ENCODE peak calls at places on chromosome 11, in four cellular contexts. W is MM.1S, Q is GM20000, K is AG10803. Z is an unnamed sample.

GRCh38 chr11:108724974-108725689 is 60.3 kb downstream of the DDX10 start:
- DNase-seq in W (no peak), Q (no peak), K (no peak), Z (no peak)

GRCh38 chr11:87428266-87428665 is 390.5 kb downstream of the TMEM135 start:
- DNase-seq in K (peak; percentile 38), Q (no peak), W (no peak), Z (peak; percentile 71)

GRCh38 chr11:40877256-40877655 is 582.2 kb downstream of the LRRC4C start:
- DNase-seq in Q (no peak), W (no peak), K (no peak), Z (no peak)

GRCh38 chr11:94948070-94948617 is 25.2 kb downstream of the CWC15 start:
- DNase-seq in Q (no peak), K (peak; percentile 84), W (no peak), Z (peak; percentile 62)

GRCh38 chr11:17519486-17519885 is 24.7 kb downstream of the USH1C start:
- DNase-seq in K (no peak), Q (no peak), W (no peak), Z (no peak)

GRCh38 chr11:111762981-111763643 is 3.1 kb downstream of the PPP2R1B start:
- DNase-seq in W (no peak), Q (no peak), K (no peak), Z (no peak)

GRCh38 chr11:9862981-9863380 is 199.1 kb downstream of the SWAP70 start:
- DNase-seq in W (no peak), Q (no peak), K (peak; percentile 27), Z (no peak)

GRCh38 chr11:55661901-55662300 is at the start of gene OR4C6:
- DNase-seq in K (no peak), W (no peak), Q (no peak), Z (no peak)

GRCh38 chr11:13169709-13170108 is 107.9 kb upstream of the BMAL1 start:
- DNase-seq in Q (no peak), K (peak; percentile 90), W (no peak), Z (peak; percentile 80)

GRCh38 chr11:101914737-101915426 is at the start of gene CEP126:
- DNase-seq in Q (peak; percentile 87), K (peak; percentile 95), W (peak; percentile 91), Z (peak; percentile 95)

GRCh38 chr11:2302280-2302843 is 549 bp downstream of the TSPAN32 start:
- DNase-seq in K (no peak), W (no peak), Q (no peak), Z (no peak)

GRCh38 chr11:16226245-16226644 is 130.1 kb downstream of the SOX6 start:
- DNase-seq in Q (no peak), K (no peak), W (peak; percentile 36), Z (peak; percentile 41)

GRCh38 chr11:28858076-28858475 is 749.9 kb downstream of the METTL15 start:
- DNase-seq in W (no peak), Q (no peak), K (peak; percentile 81), Z (no peak)

GRCh38 chr11:74444173-74444832 is 23.0 kb downstream of the KCNE3 start:
- DNase-seq in W (no peak), K (no peak), Q (no peak), Z (no peak)

GRCh38 chr11:27187848-27188621 is 147.4 kb downstream of the BBOX1 start:
- DNase-seq in Q (no peak), W (no peak), K (no peak), Z (no peak)

GRCh38 chr11:15988693-15989231 is 367.6 kb downstream of the SOX6 start:
- DNase-seq in W (no peak), K (no peak), Q (no peak), Z (no peak)

GRCh38 chr11:95912902-95913560 is 10.9 kb downstream of the MTMR2 start:
- DNase-seq in W (no peak), K (peak; percentile 70), Q (no peak), Z (peak; percentile 11)

GRCh38 chr11:61796127-61796526 is 3.4 kb downstream of the FEN1 start:
- DNase-seq in Q (no peak), K (no peak), W (no peak), Z (no peak)

GRCh38 chr11:30911247-30911646 is 325.1 kb upstream of the MPPED2 start:
- DNase-seq in Q (no peak), W (no peak), K (no peak), Z (no peak)

GRCh38 chr11:125094731-125095130 is 16.7 kb downstream of the TMEM218 start:
- DNase-seq in W (no peak), Q (no peak), K (no peak), Z (no peak)

GRCh38 chr11:21514298-21514697 is 678.6 kb upstream of the ANO5 start:
- DNase-seq in W (peak; percentile 59), Q (no peak), K (no peak), Z (no peak)

GRCh38 chr11:48005878-48006277 is 25.5 kb downstream of the PTPRJ start:
- DNase-seq in W (no peak), Q (no peak), K (no peak), Z (no peak)

GRCh38 chr11:130202009-130202817 is 42.6 kb downstream of the ST14 start:
- DNase-seq in Q (no peak), W (no peak), K (no peak), Z (no peak)

GRCh38 chr11:7348432-7349298 is 97.0 kb downstream of the SYT9 start:
- DNase-seq in K (no peak), Q (no peak), W (no peak), Z (no peak)

GRCh38 chr11:57649826-57650738 is at the start of gene YPEL4:
- DNase-seq in Q (peak; percentile 61), K (peak; percentile 74), W (no peak), Z (peak; percentile 45)

GRCh38 chr11:131584694-131585592 is 214.5 kb downstream of the NTM start:
- DNase-seq in Q (peak; percentile 24), K (peak; percentile 23), W (no peak), Z (no peak)

GRCh38 chr11:128522943-128523518 is 64.3 kb downstream of the ETS1 start:
- DNase-seq in Q (peak; percentile 46), W (peak; percentile 15), K (no peak), Z (no peak)

GRCh38 chr11:2933376-2934056 is 4.3 kb upstream of the PHLDA2 start:
- DNase-seq in W (peak; percentile 87), Q (no peak), K (peak; percentile 88), Z (peak; percentile 86)

GRCh38 chr11:92480519-92480918 is 255.9 kb downstream of the FAT3 start:
- DNase-seq in W (no peak), Q (no peak), K (peak; percentile 55), Z (no peak)

GRCh38 chr11:121446752-121447156 is 5.4 kb upstream of the SORL1 start:
- DNase-seq in K (peak; percentile 6), W (no peak), Q (no peak), Z (no peak)

GRCh38 chr11:1964348-1964747 is 17.2 kb downstream of the MRPL23 start:
- DNase-seq in W (no peak), Q (no peak), K (no peak), Z (no peak)

GRCh38 chr11:115919341-115920086 is 415.3 kb upstream of the CADM1 start:
- DNase-seq in K (no peak), W (no peak), Q (peak; percentile 54), Z (no peak)

GRCh38 chr11:73652856-73653559 is 6.6 kb downstream of the PLEKHB1 start:
- DNase-seq in Q (no peak), W (no peak), K (no peak), Z (no peak)

GRCh38 chr11:118789501-118790356 is 1.2 kb downstream of the DDX6 start:
- DNase-seq in Q (peak; percentile 55), K (peak; percentile 25), W (peak; percentile 65), Z (peak; percentile 3)

GRCh38 chr11:117072517-117073218 is 25.6 kb downstream of the SIK3 start:
- DNase-seq in K (peak; percentile 90), W (no peak), Q (peak; percentile 36), Z (peak; percentile 93)

DNA sequence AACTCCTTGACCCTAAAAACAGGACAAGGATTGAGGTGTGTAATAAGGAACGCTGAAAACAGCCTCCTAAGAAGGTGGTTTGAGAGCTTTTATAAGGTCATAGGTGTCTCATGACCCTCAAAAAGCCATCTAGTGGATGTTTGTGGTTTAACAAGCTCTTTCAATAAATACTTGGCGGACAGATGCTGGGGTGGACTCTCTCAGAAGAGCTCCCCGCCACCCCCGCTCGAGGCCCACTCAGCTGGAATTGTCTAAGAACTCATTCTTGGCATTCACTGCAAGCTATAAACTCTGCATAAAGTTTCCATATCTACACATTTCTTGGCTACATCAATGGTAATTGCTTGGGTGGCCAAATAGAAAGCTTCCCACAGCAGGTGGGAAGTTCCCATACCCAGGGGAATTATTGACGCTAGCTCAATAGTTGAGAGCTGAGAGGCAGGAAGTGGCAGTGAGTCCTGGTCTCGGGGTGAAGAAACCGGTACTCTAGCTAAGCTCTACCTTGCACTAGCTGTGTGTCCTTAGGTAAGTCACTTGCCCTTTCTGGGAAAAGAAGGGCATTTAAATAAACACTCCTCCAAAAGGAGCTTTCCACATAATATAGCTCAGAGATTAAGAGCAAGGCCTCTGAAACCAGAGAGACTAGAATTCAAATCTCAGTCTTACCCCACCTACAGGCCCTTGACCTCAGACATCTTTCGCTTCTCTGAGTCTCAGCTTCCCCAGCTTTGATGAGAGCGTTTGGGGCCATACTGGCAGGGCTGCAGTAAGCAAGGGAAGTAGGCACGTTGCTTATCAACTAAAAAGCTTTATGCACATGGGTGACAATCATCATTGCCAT is 6.4 kb downstream of the MS4A15 start:
- DNase-seq in W (peak; percentile 23), Q (peak; percentile 74), K (no peak), Z (no peak)
- TF ChIP-seq CTCF in W (peak; percentile 33), Q (no peak), K (peak; percentile 20), Z (peak; percentile 60)

DNA sequence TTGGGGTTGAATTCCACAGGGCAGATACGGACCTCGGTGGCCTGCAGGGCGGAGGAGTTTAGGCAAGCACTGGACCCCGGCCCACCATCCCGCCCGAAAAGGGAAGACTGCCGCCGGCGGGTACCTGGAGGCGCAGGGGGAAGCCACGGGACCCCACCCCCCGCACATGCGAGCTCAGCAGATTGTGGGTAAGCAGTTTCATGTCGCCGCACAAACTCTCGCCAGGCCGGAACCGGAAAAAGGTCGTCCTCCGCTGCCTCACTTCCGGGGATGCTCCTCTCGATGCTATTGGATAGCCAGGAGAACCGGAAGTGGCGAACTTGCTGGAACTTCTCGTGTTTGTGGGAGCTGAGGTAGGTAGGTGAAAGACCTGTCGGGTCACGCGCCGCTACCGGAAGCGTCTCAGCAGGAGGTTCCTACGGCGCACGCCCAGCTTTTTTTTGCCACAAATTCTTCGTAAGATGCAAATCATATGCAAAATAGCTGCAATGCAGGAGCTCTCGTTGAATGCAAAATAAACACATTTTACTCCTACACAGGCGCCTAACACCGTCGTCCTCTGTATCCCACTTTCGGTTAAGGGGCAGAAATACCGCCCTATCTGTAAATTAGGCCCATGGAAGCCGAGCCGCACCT is at the start of gene TRMT112:
- DNase-seq in K (peak; percentile 96), W (peak; percentile 99), Q (peak; percentile 95), Z (peak; percentile 98)
- TF ChIP-seq CTCF in K (no peak), W (no peak), Q (no peak), Z (no peak)

GRCh38 chr11:67644042-67644441 is 4.5 kb upstream of the TBX10 start:
- DNase-seq in K (no peak), W (no peak), Q (peak; percentile 34), Z (no peak)
- TF ChIP-seq CTCF in K (peak; percentile 19), W (peak; percentile 38), Q (no peak), Z (peak; percentile 43)

GRCh38 chr11:70085815-70086769 is 8.0 kb downstream of the ANO1 start:
- DNase-seq in W (no peak), K (no peak), Q (no peak), Z (no peak)

GRCh38 chr11:70080763-70081162 is 2.6 kb downstream of the ANO1 start:
- DNase-seq in K (no peak), Q (no peak), W (no peak), Z (no peak)

GRCh38 chr11:70084046-70084984 is 6.2 kb downstream of the ANO1 start:
- DNase-seq in Q (no peak), W (no peak), K (no peak), Z (no peak)

GRCh38 chr11:70079691-70080090 is 1.6 kb downstream of the ANO1 start:
- DNase-seq in W (no peak), Q (no peak), K (no peak), Z (no peak)

GRCh38 chr11:70082829-70083228 is 4.7 kb downstream of the ANO1 start:
- DNase-seq in W (peak; percentile 9), K (no peak), Q (no peak), Z (no peak)
- TF ChIP-seq CTCF in W (peak; percentile 29), K (no peak), Q (no peak), Z (peak; percentile 67)